ENCODE peak calls at places on chromosomes 6 and 20, in four cellular contexts. N is A549, L is adrenal gland, O is AG04449. Y is an unnamed sample.

GRCh38 chr6:36758516-36759176 is 61.0 kb downstream of the RAB44 start:
- DNase-seq in N (no peak), L (no peak), O (no peak), Y (no peak)

GRCh38 chr6:136921936-136922679 is at the start of gene SLC35D3:
- DNase-seq in N (peak; percentile 23), L (peak; percentile 27), O (no peak), Y (no peak)

GRCh38 chr6:18509871-18510643 is 122.9 kb downstream of the RNF144B start:
- DNase-seq in N (no peak), L (no peak), O (no peak), Y (no peak)

GRCh38 chr6:168277274-168277669 is 42.3 kb downstream of the DACT2 start:
- DNase-seq in N (no peak), L (no peak), O (no peak), Y (no peak)

GRCh38 chr6:113476937-113477839 is 380.0 kb upstream of the MARCKS start:
- DNase-seq in N (no peak), L (no peak), O (no peak), Y (no peak)

GRCh38 chr6:130063806-130064205 is 45.4 kb downstream of the L3MBTL3 start:
- DNase-seq in N (no peak), L (no peak), O (no peak), Y (no peak)

GRCh38 chr6:156309017-156309416 is 468.2 kb upstream of the ARID1B start:
- DNase-seq in N (no peak), L (no peak), O (no peak), Y (no peak)

GRCh38 chr6:1390805-1391511 is 1.6 kb downstream of the FOXF2 start:
- DNase-seq in N (no peak), L (no peak), O (no peak), Y (no peak)

GRCh38 chr20:36700438-36700837 is 45.5 kb downstream of the NDRG3 start:
- DNase-seq in N (no peak), L (no peak), O (no peak), Y (no peak)

DNA sequence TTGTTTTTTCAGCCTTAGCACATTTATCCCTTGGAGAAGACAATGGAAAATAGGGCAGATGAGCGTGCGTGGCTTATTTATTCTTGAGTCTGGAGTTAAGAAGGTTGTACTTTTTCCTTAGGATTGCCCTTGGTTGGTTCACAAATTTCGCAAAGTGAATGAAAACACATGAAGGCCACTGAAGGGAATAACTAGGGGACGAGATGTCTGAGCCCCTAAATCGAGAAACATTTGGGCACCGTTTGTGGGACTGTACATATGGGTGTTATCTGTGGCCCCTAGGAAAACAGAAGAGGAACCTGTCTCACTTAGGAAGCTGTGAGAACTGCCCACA is 19.4 kb upstream of the TRIM27 start:
- DNase-seq in N (no peak), L (no peak), O (no peak), Y (no peak)
- H3K4me3 ChIP-seq in N (peak overlapping the region; percentile 73), L (no peak overlapping the region), O (peak overlapping the region; percentile 74), Y (peak overlapping the region; percentile 35)

GRCh38 chr6:28673417-28673799 is 147.7 kb downstream of the GPX5 start:
- DNase-seq in N (no peak), L (no peak), O (no peak), Y (no peak)
- H3K4me3 ChIP-seq in N (no peak overlapping the region), L (no peak overlapping the region), O (no peak overlapping the region), Y (no peak overlapping the region)

GRCh38 chr20:49938173-49939163 is 2.3 kb downstream of the RNF114 start:
- DNase-seq in N (no peak), L (peak; percentile 56), O (no peak), Y (peak; percentile 51)
- H3K4me3 ChIP-seq in N (no peak overlapping the region), L (no peak overlapping the region), O (peak overlapping the region; percentile 94), Y (no peak overlapping the region)

DNA sequence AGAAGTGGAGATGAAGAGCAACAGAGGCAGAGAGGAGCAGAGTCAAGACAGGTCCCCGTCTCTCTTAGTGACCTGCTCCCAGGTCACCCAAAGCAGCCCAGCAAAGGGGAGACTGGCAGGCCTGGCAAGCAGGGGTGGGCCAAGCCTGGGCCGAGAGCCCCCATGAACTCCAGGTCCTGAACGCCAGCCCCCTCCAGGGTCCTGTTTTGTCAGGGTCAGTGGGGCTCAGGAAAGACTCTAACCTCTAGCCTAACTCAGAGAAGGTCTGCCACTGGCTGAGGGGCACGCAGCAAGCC is 1.2 kb downstream of the NECAB3 start:
- DNase-seq in N (no peak), L (no peak), O (no peak), Y (peak; percentile 17)
- H3K4me3 ChIP-seq in N (peak overlapping the region; percentile 61), L (peak overlapping the region; percentile 55), O (peak overlapping the region; percentile 71), Y (peak overlapping the region; percentile 77)

DNA sequence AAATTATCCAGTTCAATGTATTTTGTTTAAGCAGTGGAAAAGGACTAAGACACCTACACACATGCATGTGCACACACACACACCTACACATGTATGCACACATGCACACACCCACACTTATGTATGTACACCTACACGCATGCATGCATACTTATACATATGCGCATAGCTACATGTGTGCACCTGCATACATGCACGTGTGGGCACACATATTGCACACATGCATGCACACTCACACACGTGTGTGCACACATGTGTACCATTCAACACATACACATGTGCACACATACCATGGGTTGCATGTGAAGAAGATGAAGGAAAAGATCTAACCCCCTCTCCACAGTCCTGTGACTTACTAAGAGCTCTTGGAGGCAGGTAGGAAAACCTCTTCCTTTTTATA is 122.0 kb upstream of the MAFB start:
- DNase-seq in N (no peak), L (no peak), O (no peak), Y (no peak)
- H3K4me3 ChIP-seq in N (no peak overlapping the region), L (no peak overlapping the region), O (no peak overlapping the region), Y (no peak overlapping the region)

DNA sequence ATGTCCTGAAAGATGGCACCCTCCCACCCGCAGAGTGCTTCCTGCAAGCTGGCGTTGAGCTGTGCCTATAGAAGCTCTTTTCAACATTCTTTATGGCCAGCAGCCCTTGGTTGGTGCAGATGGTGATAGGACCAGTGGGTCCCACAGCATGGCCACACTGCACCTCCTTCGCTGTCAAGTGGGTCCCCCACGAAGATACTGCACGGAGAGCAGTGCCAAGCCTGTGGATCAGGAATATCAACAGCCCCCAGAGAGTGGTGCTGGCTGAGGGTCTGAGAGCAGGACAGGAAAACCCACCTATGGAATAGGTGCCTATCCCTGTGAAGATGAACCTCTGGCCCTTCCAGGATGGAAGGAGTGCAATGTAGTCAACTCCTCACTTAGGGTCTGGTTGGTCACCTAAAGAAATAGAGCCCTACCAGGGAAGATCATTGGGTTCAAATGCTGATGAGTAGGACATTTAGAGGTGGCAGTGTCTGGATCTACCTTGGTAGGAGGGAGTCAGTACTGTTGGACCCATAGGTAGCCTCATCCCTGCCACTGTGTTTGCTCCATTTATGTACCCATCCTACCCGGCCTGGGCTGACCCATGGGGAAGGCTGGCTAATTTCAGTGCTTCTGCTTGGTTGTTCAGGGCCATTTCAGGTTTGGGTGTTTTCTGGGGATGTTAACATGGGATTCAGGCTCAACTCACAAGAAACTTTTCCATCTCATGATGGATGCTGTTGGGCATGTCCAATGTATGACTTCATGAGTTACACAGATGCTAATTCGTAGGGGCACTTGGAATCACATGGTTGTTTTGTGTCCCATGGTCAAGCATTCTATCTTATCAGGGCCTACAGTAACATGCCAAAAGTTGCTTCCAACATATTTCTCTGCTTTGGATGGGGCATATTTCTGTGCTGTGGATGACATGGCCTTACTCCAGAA is 33.4 kb upstream of the MICB start:
- DNase-seq in N (no peak), L (no peak), O (no peak), Y (no peak)
- H3K4me3 ChIP-seq in N (no peak overlapping the region), L (no peak overlapping the region), O (no peak overlapping the region), Y (peak overlapping the region; percentile 13)

GRCh38 chr6:140857734-140858380 is 1274.9 kb upstream of the GJE1 start:
- DNase-seq in N (peak; percentile 20), L (no peak), O (peak; percentile 85), Y (no peak)
- H3K4me3 ChIP-seq in N (no peak overlapping the region), L (no peak overlapping the region), O (no peak overlapping the region), Y (no peak overlapping the region)